ENCODE peak calls at places on chromosomes 5 and 9, in seven cellular contexts. U, M, C, G, X, F and I are unnamed samples.
A peak's percentile ranks its signal among the peaks of the same experiment; 100 is the strongest.

GRCh38 chr5:86838078-86838477 is 220.3 kb downstream of the COX7C start:
- DNase-seq in F (no peak), C (peak; percentile 11), X (no peak), U (no peak), M (no peak), G (no peak), I (no peak)

GRCh38 chr9:33254211-33254610 is 10.3 kb downstream of the BAG1 start:
- DNase-seq in U (no peak), G (no peak), X (no peak), C (no peak), F (no peak), M (no peak), I (no peak)

GRCh38 chr9:126440938-126441337 is 114.3 kb downstream of the MVB12B start:
- DNase-seq in G (no peak), C (peak; percentile 83), F (peak; percentile 63), X (no peak), M (no peak), U (no peak), I (no peak)

GRCh38 chr5:30698217-30698616 is 495.3 kb upstream of the CDH6 start:
- DNase-seq in G (no peak), U (no peak), X (no peak), C (no peak), M (no peak), F (no peak), I (no peak)

GRCh38 chr9:2418619-2419018 is 203.0 kb upstream of the VLDLR start:
- DNase-seq in X (no peak), C (peak; percentile 86), F (peak; percentile 93), M (no peak), U (no peak), G (no peak), I (no peak)

GRCh38 chr5:146339715-146340259 is 1.1 kb downstream of the POU4F3 start:
- DNase-seq in U (no peak), F (no peak), C (no peak), M (no peak), X (no peak), G (no peak), I (no peak)

GRCh38 chr5:112154940-112155686 is 264.0 kb downstream of the EPB41L4A start:
- DNase-seq in X (no peak), U (no peak), F (no peak), G (no peak), C (no peak), M (no peak), I (no peak)

GRCh38 chr5:15500326-15500958 is 462 bp downstream of the FBXL7 start:
- DNase-seq in G (peak; percentile 75), M (peak; percentile 4), X (peak; percentile 45), U (peak; percentile 48), F (peak; percentile 62), C (peak; percentile 58), I (peak; percentile 85)

GRCh38 chr9:70389642-70390266 is 24.7 kb downstream of the KLF9 start:
- DNase-seq in M (no peak), C (peak; percentile 57), X (no peak), G (no peak), F (peak; percentile 62), U (no peak), I (no peak)

GRCh38 chr5:5687113-5687512 is 264.6 kb downstream of the ICE1 start:
- DNase-seq in M (no peak), C (no peak), G (no peak), F (no peak), U (no peak), X (no peak), I (no peak)

GRCh38 chr9:123796618-123797484 is 133.1 kb downstream of the DENND1A start:
- DNase-seq in X (no peak), F (no peak), C (peak; percentile 3), G (no peak), U (no peak), M (no peak), I (no peak)
- TF ChIP-seq CTCF in X (no peak), F (no peak), C (no peak), G (no peak), U (no peak), M (no peak), I (no peak)

GRCh38 chr5:170896779-170897178 is 35.0 kb downstream of the RANBP17 start:
- DNase-seq in C (peak; percentile 58), F (peak; percentile 8), G (no peak), U (peak; percentile 44), X (peak; percentile 85), M (no peak), I (no peak)
- TF ChIP-seq CTCF in C (peak; percentile 30), F (no peak), G (peak; percentile 40), U (peak; percentile 42), X (peak; percentile 77), M (peak; percentile 48), I (peak; percentile 33)

GRCh38 chr9:18335825-18336224 is 138.1 kb upstream of the ADAMTSL1 start:
- DNase-seq in U (no peak), C (no peak), G (no peak), F (no peak), X (no peak), M (no peak), I (no peak)

GRCh38 chr9:18333157-18333556 is 140.8 kb upstream of the ADAMTSL1 start:
- DNase-seq in U (no peak), X (no peak), M (no peak), F (peak; percentile 36), C (peak; percentile 66), G (no peak), I (no peak)

GRCh38 chr9:18331808-18332209 is 142.1 kb upstream of the ADAMTSL1 start:
- DNase-seq in U (no peak), G (no peak), X (no peak), F (peak; percentile 76), M (no peak), C (peak; percentile 71), I (no peak)

GRCh38 chr9:18327106-18327505 is 146.8 kb upstream of the ADAMTSL1 start:
- DNase-seq in F (no peak), G (no peak), X (no peak), M (no peak), C (peak; percentile 37), U (no peak), I (no peak)

DNA sequence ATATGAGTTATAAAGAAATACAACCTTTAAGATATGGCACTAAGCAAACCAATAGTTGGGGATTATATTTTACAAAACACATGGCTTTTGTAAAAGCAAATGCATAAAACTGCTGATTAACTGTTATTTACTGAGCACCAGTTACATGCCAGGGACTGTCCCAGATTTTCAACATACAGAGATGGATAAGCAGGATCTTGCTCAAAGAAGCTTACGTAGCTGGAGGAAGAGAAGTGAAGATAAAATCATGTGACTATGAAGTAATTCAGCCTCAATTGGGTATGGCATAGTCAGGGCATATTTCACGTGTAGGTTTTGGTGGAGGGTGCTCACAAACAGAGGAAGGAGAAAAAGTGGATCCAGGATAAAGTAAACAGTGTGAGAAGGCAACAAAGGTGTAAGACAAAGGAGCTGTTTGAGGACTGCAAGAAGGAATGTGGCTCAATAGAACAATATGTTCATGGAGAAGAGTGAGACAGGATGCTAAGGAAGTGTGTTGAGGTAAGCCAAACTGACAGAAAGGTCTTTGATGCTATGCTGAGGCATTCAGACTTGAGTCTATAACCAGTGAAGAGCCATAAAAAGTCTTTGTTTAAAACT is 143.1 kb upstream of the ADAMTSL1 start:
- DNase-seq in G (no peak), F (no peak), C (no peak), M (no peak), U (no peak), X (no peak), I (no peak)
- TF ChIP-seq CTCF in G (no peak), F (no peak), C (no peak), M (no peak), U (no peak), X (no peak), I (no peak)

DNA sequence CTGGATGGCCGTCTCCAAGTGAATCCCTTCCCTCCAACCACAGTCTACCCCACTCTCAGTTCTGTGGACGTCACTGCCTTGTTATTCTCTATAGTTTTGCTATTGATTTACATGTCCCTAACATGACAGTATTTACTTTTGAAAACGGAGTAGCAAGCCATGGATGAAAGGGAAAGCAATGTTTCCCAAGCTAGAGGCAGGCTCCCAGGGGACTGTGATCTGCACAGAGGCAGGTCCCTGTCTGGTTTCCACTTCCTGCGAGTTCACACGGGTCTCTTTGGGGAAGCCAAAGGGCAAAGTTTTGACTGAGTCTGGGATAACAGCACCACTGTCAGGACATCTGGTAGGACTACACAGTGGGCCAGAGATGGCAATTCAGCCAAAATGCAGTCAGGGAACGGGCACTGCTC is 12.7 kb downstream of the C9orf153 start:
- DNase-seq in G (peak; percentile 62), U (no peak), X (peak; percentile 12), F (no peak), C (no peak), M (peak; percentile 35), I (no peak)
- TF ChIP-seq CTCF in G (peak; percentile 29), U (no peak), X (no peak), F (no peak), C (no peak), M (peak; percentile 35), I (peak; percentile 26)

GRCh38 chr5:14228219-14228618 is 85.1 kb downstream of the TRIO start:
- DNase-seq in G (no peak), C (no peak), M (no peak), X (no peak), U (no peak), F (no peak), I (no peak)

GRCh38 chr5:14229734-14230133 is 86.6 kb downstream of the TRIO start:
- DNase-seq in G (no peak), M (no peak), X (no peak), C (no peak), U (no peak), F (no peak), I (no peak)

GRCh38 chr5:14227501-14227900 is 84.4 kb downstream of the TRIO start:
- DNase-seq in C (no peak), M (no peak), G (no peak), F (no peak), U (no peak), X (no peak), I (no peak)

GRCh38 chr5:14231156-14231555 is 88.0 kb downstream of the TRIO start:
- DNase-seq in C (peak; percentile 45), M (no peak), F (no peak), X (no peak), G (no peak), U (no peak), I (no peak)

DNA sequence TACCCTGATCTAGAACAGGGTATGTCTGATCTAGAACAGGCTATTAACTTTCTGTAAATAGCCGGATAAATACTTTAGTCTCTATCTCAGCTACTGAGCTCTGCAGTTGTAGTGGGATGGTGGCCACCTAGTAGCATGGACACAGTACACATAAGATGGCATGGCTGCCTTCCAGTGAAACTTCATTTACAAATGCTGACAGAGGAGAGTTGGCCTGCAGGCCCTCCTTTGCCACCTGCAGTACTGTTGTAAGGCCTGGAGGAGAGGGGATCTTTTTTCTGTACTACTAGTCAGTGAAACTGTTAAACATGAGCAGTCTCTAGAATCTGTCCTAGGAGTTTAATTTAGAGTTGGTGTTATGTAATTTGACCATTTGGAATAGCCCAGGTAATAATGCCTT is 86.0 kb downstream of the TRIO start:
- DNase-seq in M (no peak), C (no peak), F (no peak), G (no peak), X (no peak), U (no peak), I (no peak)
- TF ChIP-seq CTCF in M (no peak), C (no peak), F (no peak), G (no peak), X (no peak), U (no peak), I (no peak)